ENCODE peak calls at places on chromosomes 2 and 18, in five cellular contexts. One of them, this sample, is unnamed.

GRCh38 chr2:55163258-55163657 is 68.8 kb downstream of the CLHC1 start:
- DNase-seq in activated CD4-positive, alpha-beta T cell treated with anti-CD3 and anti-CD28 coated beads for 4 hours: no peak
- DNase-seq in lower leg skin: no peak
- DNase-seq in DMS79 treated with DMSO at 0.1 percent for 48 hours: no peak
- DNase-seq in stomach: no peak
- DNase-seq in this sample: no peak

GRCh38 chr2:214244847-214245246 is 166.0 kb upstream of the VWC2L start:
- DNase-seq in lower leg skin: no peak
- DNase-seq in DMS79 treated with DMSO at 0.1 percent for 48 hours: no peak
- DNase-seq in activated CD4-positive, alpha-beta T cell treated with anti-CD3 and anti-CD28 coated beads for 4 hours: no peak
- DNase-seq in stomach: no peak
- DNase-seq in this sample: no peak

GRCh38 chr2:241507430-241508239 is 749 bp downstream of the STK25 start:
- DNase-seq in stomach: peak
- DNase-seq in lower leg skin: no peak
- DNase-seq in activated CD4-positive, alpha-beta T cell treated with anti-CD3 and anti-CD28 coated beads for 4 hours: peak
- DNase-seq in DMS79 treated with DMSO at 0.1 percent for 48 hours: peak
- DNase-seq in this sample: no peak

GRCh38 chr2:238243496-238244076 is 3.7 kb upstream of the HES6 start:
- DNase-seq in activated CD4-positive, alpha-beta T cell treated with anti-CD3 and anti-CD28 coated beads for 4 hours: no peak
- DNase-seq in stomach: no peak
- DNase-seq in lower leg skin: no peak
- DNase-seq in DMS79 treated with DMSO at 0.1 percent for 48 hours: no peak
- DNase-seq in this sample: no peak

GRCh38 chr2:168192839-168193616 is 54.4 kb downstream of the STK39 start:
- DNase-seq in lower leg skin: no peak
- DNase-seq in activated CD4-positive, alpha-beta T cell treated with anti-CD3 and anti-CD28 coated beads for 4 hours: peak
- DNase-seq in DMS79 treated with DMSO at 0.1 percent for 48 hours: peak
- DNase-seq in stomach: no peak
- DNase-seq in this sample: no peak

GRCh38 chr2:14967739-14968138 is 335.2 kb downstream of the LRATD1 start:
- DNase-seq in DMS79 treated with DMSO at 0.1 percent for 48 hours: no peak
- DNase-seq in activated CD4-positive, alpha-beta T cell treated with anti-CD3 and anti-CD28 coated beads for 4 hours: no peak
- DNase-seq in lower leg skin: no peak
- DNase-seq in stomach: no peak
- DNase-seq in this sample: no peak

GRCh38 chr2:49004046-49004626 is 150.2 kb downstream of the FSHR start:
- DNase-seq in lower leg skin: no peak
- DNase-seq in activated CD4-positive, alpha-beta T cell treated with anti-CD3 and anti-CD28 coated beads for 4 hours: no peak
- DNase-seq in DMS79 treated with DMSO at 0.1 percent for 48 hours: peak
- DNase-seq in stomach: no peak
- DNase-seq in this sample: peak

GRCh38 chr18:50590625-50591024 is 30.7 kb downstream of the MAPK4 start:
- DNase-seq in lower leg skin: no peak
- DNase-seq in DMS79 treated with DMSO at 0.1 percent for 48 hours: peak
- DNase-seq in activated CD4-positive, alpha-beta T cell treated with anti-CD3 and anti-CD28 coated beads for 4 hours: no peak
- DNase-seq in stomach: no peak
- DNase-seq in this sample: no peak

GRCh38 chr2:217858519-217859466 is 144.0 kb downstream of the TNS1 start:
- DNase-seq in lower leg skin: peak
- DNase-seq in DMS79 treated with DMSO at 0.1 percent for 48 hours: peak
- DNase-seq in stomach: peak
- DNase-seq in activated CD4-positive, alpha-beta T cell treated with anti-CD3 and anti-CD28 coated beads for 4 hours: no peak
- DNase-seq in this sample: peak

GRCh38 chr18:35172451-35173035 is 68.3 kb upstream of the ZNF397 start:
- DNase-seq in lower leg skin: no peak
- DNase-seq in activated CD4-positive, alpha-beta T cell treated with anti-CD3 and anti-CD28 coated beads for 4 hours: no peak
- DNase-seq in DMS79 treated with DMSO at 0.1 percent for 48 hours: no peak
- DNase-seq in stomach: no peak
- DNase-seq in this sample: no peak

GRCh38 chr2:9596621-9597311 is 34.0 kb downstream of the YWHAQ start:
- DNase-seq in activated CD4-positive, alpha-beta T cell treated with anti-CD3 and anti-CD28 coated beads for 4 hours: no peak
- DNase-seq in lower leg skin: no peak
- DNase-seq in DMS79 treated with DMSO at 0.1 percent for 48 hours: no peak
- DNase-seq in stomach: no peak
- DNase-seq in this sample: no peak

GRCh38 chr2:8370258-8370802 is 311.5 kb upstream of the ID2 start:
- DNase-seq in lower leg skin: peak
- DNase-seq in activated CD4-positive, alpha-beta T cell treated with anti-CD3 and anti-CD28 coated beads for 4 hours: no peak
- DNase-seq in stomach: no peak
- DNase-seq in DMS79 treated with DMSO at 0.1 percent for 48 hours: no peak
- DNase-seq in this sample: no peak

GRCh38 chr2:193810533-193810932 is 1615.8 kb upstream of the TMEFF2 start:
- DNase-seq in lower leg skin: no peak
- DNase-seq in stomach: no peak
- DNase-seq in DMS79 treated with DMSO at 0.1 percent for 48 hours: no peak
- DNase-seq in activated CD4-positive, alpha-beta T cell treated with anti-CD3 and anti-CD28 coated beads for 4 hours: no peak
- DNase-seq in this sample: no peak

GRCh38 chr2:207487650-207488315 is 42.0 kb upstream of the CREB1 start:
- DNase-seq in stomach: no peak
- DNase-seq in activated CD4-positive, alpha-beta T cell treated with anti-CD3 and anti-CD28 coated beads for 4 hours: no peak
- DNase-seq in lower leg skin: peak
- DNase-seq in DMS79 treated with DMSO at 0.1 percent for 48 hours: no peak
- DNase-seq in this sample: no peak

GRCh38 chr18:79068299-79068945 is 772 bp upstream of the ATP9B start:
- DNase-seq in lower leg skin: no peak
- DNase-seq in stomach: no peak
- DNase-seq in activated CD4-positive, alpha-beta T cell treated with anti-CD3 and anti-CD28 coated beads for 4 hours: no peak
- DNase-seq in DMS79 treated with DMSO at 0.1 percent for 48 hours: no peak
- DNase-seq in this sample: no peak

GRCh38 chr2:237614151-237614720 is 13.2 kb upstream of the LRRFIP1 start:
- DNase-seq in DMS79 treated with DMSO at 0.1 percent for 48 hours: no peak
- DNase-seq in activated CD4-positive, alpha-beta T cell treated with anti-CD3 and anti-CD28 coated beads for 4 hours: no peak
- DNase-seq in lower leg skin: no peak
- DNase-seq in stomach: no peak
- DNase-seq in this sample: no peak

GRCh38 chr18:58559427-58560186 is 69.3 kb downstream of the ALPK2 start:
- DNase-seq in activated CD4-positive, alpha-beta T cell treated with anti-CD3 and anti-CD28 coated beads for 4 hours: no peak
- DNase-seq in lower leg skin: no peak
- DNase-seq in DMS79 treated with DMSO at 0.1 percent for 48 hours: no peak
- DNase-seq in stomach: no peak
- DNase-seq in this sample: no peak

GRCh38 chr2:218998414-218999002 is 5.3 kb upstream of the CRYBA2 start:
- DNase-seq in lower leg skin: no peak
- DNase-seq in activated CD4-positive, alpha-beta T cell treated with anti-CD3 and anti-CD28 coated beads for 4 hours: no peak
- DNase-seq in DMS79 treated with DMSO at 0.1 percent for 48 hours: no peak
- DNase-seq in stomach: no peak
- DNase-seq in this sample: no peak

GRCh38 chr2:213187833-213188532 is 36.6 kb upstream of the IKZF2 start:
- DNase-seq in DMS79 treated with DMSO at 0.1 percent for 48 hours: no peak
- DNase-seq in lower leg skin: no peak
- DNase-seq in activated CD4-positive, alpha-beta T cell treated with anti-CD3 and anti-CD28 coated beads for 4 hours: no peak
- DNase-seq in stomach: no peak
- DNase-seq in this sample: no peak

GRCh38 chr2:233063269-233063975 is 3.3 kb downstream of the INPP5D start:
- DNase-seq in DMS79 treated with DMSO at 0.1 percent for 48 hours: no peak
- DNase-seq in stomach: peak
- DNase-seq in activated CD4-positive, alpha-beta T cell treated with anti-CD3 and anti-CD28 coated beads for 4 hours: no peak
- DNase-seq in lower leg skin: peak
- DNase-seq in this sample: no peak

GRCh38 chr2:138762515-138762914 is 17.7 kb downstream of the NXPH2 start:
- DNase-seq in DMS79 treated with DMSO at 0.1 percent for 48 hours: no peak
- DNase-seq in lower leg skin: no peak
- DNase-seq in stomach: no peak
- DNase-seq in activated CD4-positive, alpha-beta T cell treated with anti-CD3 and anti-CD28 coated beads for 4 hours: no peak
- DNase-seq in this sample: no peak

GRCh38 chr18:7514796-7515440 is 52.2 kb upstream of the PTPRM start:
- DNase-seq in lower leg skin: no peak
- DNase-seq in stomach: no peak
- DNase-seq in activated CD4-positive, alpha-beta T cell treated with anti-CD3 and anti-CD28 coated beads for 4 hours: no peak
- DNase-seq in DMS79 treated with DMSO at 0.1 percent for 48 hours: no peak
- DNase-seq in this sample: no peak